ENCODE peak calls at places on chromosome 6, in seven cellular contexts. One of them, this sample, is unnamed.

GRCh38 chr6:43820486-43820885 is 50.5 kb downstream of the VEGFA start:
- DNase-seq in fibroblast of lung: no peak
- DNase-seq in neural progenitor cell: no peak
- DNase-seq in SK-N-SH: no peak
- DNase-seq in astrocyte: no peak
- DNase-seq in H1: no peak
- DNase-seq in HCT116: no peak
- DNase-seq in this sample: no peak

GRCh38 chr6:168634928-168635327 is 193.9 kb downstream of the SMOC2 start:
- DNase-seq in HCT116: no peak
- DNase-seq in astrocyte: no peak
- DNase-seq in neural progenitor cell: no peak
- DNase-seq in fibroblast of lung: no peak
- DNase-seq in H1: no peak
- DNase-seq in SK-N-SH: no peak
- DNase-seq in this sample: no peak

GRCh38 chr6:122372647-122373046 is 26.8 kb upstream of the HSF2 start:
- DNase-seq in astrocyte: no peak
- DNase-seq in neural progenitor cell: no peak
- DNase-seq in fibroblast of lung: no peak
- DNase-seq in SK-N-SH: no peak
- DNase-seq in HCT116: no peak
- DNase-seq in H1: no peak
- DNase-seq in this sample: no peak

GRCh38 chr6:21846541-21847451 is 253.2 kb downstream of the SOX4 start:
- DNase-seq in HCT116: no peak
- DNase-seq in SK-N-SH: peak; percentile 35
- DNase-seq in H1: no peak
- DNase-seq in astrocyte: peak; percentile 36
- DNase-seq in neural progenitor cell: peak; percentile 67
- DNase-seq in fibroblast of lung: peak; percentile 54
- DNase-seq in this sample: no peak

GRCh38 chr6:98041072-98041471 is 758.1 kb upstream of the MMS22L start:
- DNase-seq in SK-N-SH: no peak
- DNase-seq in H1: no peak
- DNase-seq in neural progenitor cell: peak; percentile 55
- DNase-seq in fibroblast of lung: peak; percentile 19
- DNase-seq in astrocyte: peak; percentile 3
- DNase-seq in HCT116: no peak
- DNase-seq in this sample: no peak

GRCh38 chr6:147651249-147652063 is 143.0 kb downstream of the SAMD5 start:
- DNase-seq in SK-N-SH: no peak
- DNase-seq in fibroblast of lung: peak; percentile 70
- DNase-seq in astrocyte: peak; percentile 57
- DNase-seq in H1: no peak
- DNase-seq in neural progenitor cell: peak; percentile 28
- DNase-seq in HCT116: no peak
- DNase-seq in this sample: no peak

GRCh38 chr6:115643762-115644161 is 416.9 kb downstream of the FRK start:
- DNase-seq in SK-N-SH: no peak
- DNase-seq in HCT116: peak; percentile 13
- DNase-seq in neural progenitor cell: no peak
- DNase-seq in H1: no peak
- DNase-seq in fibroblast of lung: peak; percentile 70
- DNase-seq in astrocyte: peak; percentile 44
- DNase-seq in this sample: no peak

GRCh38 chr6:117396228-117396627 is 29.5 kb downstream of the ROS1 start:
- DNase-seq in HCT116: no peak
- DNase-seq in neural progenitor cell: no peak
- DNase-seq in H1: no peak
- DNase-seq in fibroblast of lung: no peak
- DNase-seq in astrocyte: no peak
- DNase-seq in SK-N-SH: no peak
- DNase-seq in this sample: no peak

GRCh38 chr6:151060096-151060741 is 179.5 kb upstream of the AKAP12 start:
- DNase-seq in H1: no peak
- DNase-seq in HCT116: peak; percentile 98
- DNase-seq in astrocyte: peak; percentile 98
- DNase-seq in fibroblast of lung: peak; percentile 98
- DNase-seq in neural progenitor cell: no peak
- DNase-seq in SK-N-SH: no peak
- DNase-seq in this sample: peak; percentile 92

DNA sequence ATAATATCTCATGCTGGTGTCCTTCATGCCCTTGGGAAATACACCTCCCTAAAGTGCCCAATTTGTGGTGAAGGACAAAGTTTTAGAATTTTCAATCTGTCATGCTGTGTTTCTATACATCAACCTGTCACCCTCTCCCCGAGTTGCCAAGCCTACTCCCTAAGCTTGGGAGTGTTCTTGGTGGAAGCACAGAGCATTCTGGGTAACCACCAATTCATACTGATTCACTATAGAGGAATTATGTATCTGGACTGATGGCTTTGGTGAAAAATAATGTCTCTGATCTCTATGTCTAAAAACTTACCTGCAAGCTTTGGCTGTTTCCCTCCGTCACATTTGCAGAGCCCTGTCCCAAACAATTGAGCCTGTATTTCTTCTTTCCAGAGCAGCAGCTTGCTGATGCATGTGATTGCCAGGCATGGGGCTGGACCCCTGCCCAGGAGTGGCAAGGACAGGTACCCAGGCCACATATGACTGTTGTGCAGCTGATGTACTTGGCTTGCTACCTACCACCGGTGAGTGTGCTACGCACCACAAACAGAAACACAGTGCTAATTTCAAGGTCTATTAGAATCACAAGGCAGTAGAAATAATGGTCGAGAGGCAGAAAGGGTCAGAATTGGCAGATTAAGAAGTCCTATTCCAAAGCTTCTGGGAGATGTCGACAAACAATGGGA is 202.8 kb upstream of the CITED2 start:
- DNase-seq in fibroblast of lung: peak; percentile 70
- DNase-seq in HCT116: no peak
- DNase-seq in H1: no peak
- DNase-seq in SK-N-SH: no peak
- DNase-seq in neural progenitor cell: no peak
- DNase-seq in astrocyte: peak; percentile 59
- DNase-seq in this sample: no peak
- H3K9ac ChIP-seq in fibroblast of lung: peak overlapping the region; percentile 25
- H3K9ac ChIP-seq in HCT116: no peak overlapping the region
- H3K9ac ChIP-seq in H1: no peak overlapping the region
- H3K9ac ChIP-seq in SK-N-SH: peak overlapping the region; percentile 53
- H3K9ac ChIP-seq in neural progenitor cell: no peak overlapping the region
- H3K9ac ChIP-seq in astrocyte: peak overlapping the region; percentile 75
- H3K9ac ChIP-seq in this sample: no peak overlapping the region

GRCh38 chr6:7236312-7237209 is 76.4 kb downstream of the SSR1 start:
- DNase-seq in H1: no peak
- DNase-seq in fibroblast of lung: no peak
- DNase-seq in astrocyte: no peak
- DNase-seq in SK-N-SH: no peak
- DNase-seq in HCT116: peak; percentile 35
- DNase-seq in neural progenitor cell: no peak
- DNase-seq in this sample: no peak

GRCh38 chr6:7238526-7238899 is 74.5 kb downstream of the SSR1 start:
- DNase-seq in fibroblast of lung: no peak
- DNase-seq in HCT116: no peak
- DNase-seq in neural progenitor cell: no peak
- DNase-seq in astrocyte: no peak
- DNase-seq in H1: no peak
- DNase-seq in SK-N-SH: no peak
- DNase-seq in this sample: no peak

GRCh38 chr6:7234547-7234946 is 78.5 kb downstream of the SSR1 start:
- DNase-seq in neural progenitor cell: no peak
- DNase-seq in astrocyte: no peak
- DNase-seq in SK-N-SH: no peak
- DNase-seq in H1: no peak
- DNase-seq in HCT116: no peak
- DNase-seq in fibroblast of lung: no peak
- DNase-seq in this sample: no peak

GRCh38 chr6:7237653-7238190 is 75.3 kb downstream of the SSR1 start:
- DNase-seq in HCT116: no peak
- DNase-seq in neural progenitor cell: no peak
- DNase-seq in fibroblast of lung: no peak
- DNase-seq in astrocyte: no peak
- DNase-seq in SK-N-SH: no peak
- DNase-seq in H1: no peak
- DNase-seq in this sample: no peak

GRCh38 chr6:7235712-7236311 is 77.2 kb downstream of the SSR1 start:
- DNase-seq in neural progenitor cell: no peak
- DNase-seq in HCT116: no peak
- DNase-seq in astrocyte: no peak
- DNase-seq in H1: no peak
- DNase-seq in SK-N-SH: no peak
- DNase-seq in fibroblast of lung: no peak
- DNase-seq in this sample: no peak
- H4K20me1 ChIP-seq in neural progenitor cell: no peaks in the 10 kb centered on the region
- H4K20me1 ChIP-seq in HCT116: no peaks in the 10 kb centered on the region
- H4K20me1 ChIP-seq in astrocyte: peaks cover 59% of the 10 kb centered on the region
- H4K20me1 ChIP-seq in H1: no peaks in the 10 kb centered on the region
- H4K20me1 ChIP-seq in SK-N-SH: peaks cover 7% of the 10 kb centered on the region
- H4K20me1 ChIP-seq in fibroblast of lung: no peaks in the 10 kb centered on the region
- H4K20me1 ChIP-seq in this sample: peaks cover 3% of the 10 kb centered on the region

GRCh38 chr6:111711476-111711875 is 105.8 kb upstream of the TRAF3IP2 start:
- DNase-seq in SK-N-SH: peak; percentile 59
- DNase-seq in HCT116: no peak
- DNase-seq in fibroblast of lung: no peak
- DNase-seq in astrocyte: no peak
- DNase-seq in H1: no peak
- DNase-seq in neural progenitor cell: peak; percentile 18
- DNase-seq in this sample: no peak
- H3K9ac ChIP-seq in SK-N-SH: no peak overlapping the region
- H3K9ac ChIP-seq in HCT116: no peak overlapping the region
- H3K9ac ChIP-seq in fibroblast of lung: no peak overlapping the region
- H3K9ac ChIP-seq in astrocyte: peak overlapping the region; percentile 41
- H3K9ac ChIP-seq in H1: no peak overlapping the region
- H3K9ac ChIP-seq in neural progenitor cell: no peak overlapping the region
- H3K9ac ChIP-seq in this sample: no peak overlapping the region

GRCh38 chr6:15481414-15481813 is 181.4 kb downstream of the DTNBP1 start:
- DNase-seq in neural progenitor cell: no peak
- DNase-seq in astrocyte: no peak
- DNase-seq in SK-N-SH: no peak
- DNase-seq in H1: no peak
- DNase-seq in HCT116: no peak
- DNase-seq in fibroblast of lung: no peak
- DNase-seq in this sample: no peak

GRCh38 chr6:15479761-15480160 is 183.1 kb downstream of the DTNBP1 start:
- DNase-seq in astrocyte: peak; percentile 52
- DNase-seq in H1: no peak
- DNase-seq in neural progenitor cell: no peak
- DNase-seq in SK-N-SH: no peak
- DNase-seq in HCT116: no peak
- DNase-seq in fibroblast of lung: peak; percentile 65
- DNase-seq in this sample: peak; percentile 62

GRCh38 chr6:15483060-15483459 is 179.8 kb downstream of the DTNBP1 start:
- DNase-seq in HCT116: no peak
- DNase-seq in astrocyte: no peak
- DNase-seq in fibroblast of lung: no peak
- DNase-seq in H1: no peak
- DNase-seq in SK-N-SH: no peak
- DNase-seq in neural progenitor cell: no peak
- DNase-seq in this sample: no peak

GRCh38 chr6:15481892-15482291 is 180.9 kb downstream of the DTNBP1 start:
- DNase-seq in H1: no peak
- DNase-seq in SK-N-SH: no peak
- DNase-seq in HCT116: no peak
- DNase-seq in neural progenitor cell: no peak
- DNase-seq in fibroblast of lung: no peak
- DNase-seq in astrocyte: no peak
- DNase-seq in this sample: no peak

GRCh38 chr6:15480546-15480945 is 182.3 kb downstream of the DTNBP1 start:
- DNase-seq in astrocyte: no peak
- DNase-seq in H1: no peak
- DNase-seq in fibroblast of lung: no peak
- DNase-seq in HCT116: no peak
- DNase-seq in SK-N-SH: no peak
- DNase-seq in neural progenitor cell: no peak
- DNase-seq in this sample: no peak
- H4K20me1 ChIP-seq in astrocyte: peaks cover 93% of the 10 kb centered on the region
- H4K20me1 ChIP-seq in H1: peaks cover 33% of the 10 kb centered on the region
- H4K20me1 ChIP-seq in fibroblast of lung: no peaks in the 10 kb centered on the region
- H4K20me1 ChIP-seq in HCT116: no peaks in the 10 kb centered on the region
- H4K20me1 ChIP-seq in SK-N-SH: no peaks in the 10 kb centered on the region
- H4K20me1 ChIP-seq in neural progenitor cell: peaks cover 29% of the 10 kb centered on the region
- H4K20me1 ChIP-seq in this sample: no peaks in the 10 kb centered on the region

GRCh38 chr6:138988469-138988834 is 399 bp upstream of the REPS1 start:
- DNase-seq in astrocyte: no peak
- DNase-seq in SK-N-SH: no peak
- DNase-seq in fibroblast of lung: peak; percentile 17
- DNase-seq in HCT116: no peak
- DNase-seq in H1: no peak
- DNase-seq in neural progenitor cell: peak; percentile 23
- DNase-seq in this sample: no peak
- H3K9ac ChIP-seq in astrocyte: peak overlapping the region; percentile 94
- H3K9ac ChIP-seq in SK-N-SH: peak overlapping the region; percentile 90
- H3K9ac ChIP-seq in fibroblast of lung: peak overlapping the region; percentile 99
- H3K9ac ChIP-seq in HCT116: peak overlapping the region; percentile 88
- H3K9ac ChIP-seq in H1: no peak overlapping the region
- H3K9ac ChIP-seq in neural progenitor cell: no peak overlapping the region
- H3K9ac ChIP-seq in this sample: peak overlapping the region; percentile 94

GRCh38 chr6:15472626-15473025 is 190.2 kb downstream of the DTNBP1 start:
- DNase-seq in astrocyte: no peak
- DNase-seq in fibroblast of lung: no peak
- DNase-seq in neural progenitor cell: no peak
- DNase-seq in HCT116: no peak
- DNase-seq in SK-N-SH: no peak
- DNase-seq in H1: no peak
- DNase-seq in this sample: no peak

GRCh38 chr6:15474196-15474595 is 188.6 kb downstream of the DTNBP1 start:
- DNase-seq in SK-N-SH: no peak
- DNase-seq in astrocyte: peak; percentile 54
- DNase-seq in H1: no peak
- DNase-seq in fibroblast of lung: peak; percentile 62
- DNase-seq in neural progenitor cell: no peak
- DNase-seq in HCT116: no peak
- DNase-seq in this sample: no peak

GRCh38 chr6:15475261-15475660 is 187.6 kb downstream of the DTNBP1 start:
- DNase-seq in H1: no peak
- DNase-seq in neural progenitor cell: no peak
- DNase-seq in astrocyte: no peak
- DNase-seq in fibroblast of lung: no peak
- DNase-seq in SK-N-SH: no peak
- DNase-seq in HCT116: no peak
- DNase-seq in this sample: no peak

GRCh38 chr6:15473741-15474161 is 189.1 kb downstream of the DTNBP1 start:
- DNase-seq in HCT116: no peak
- DNase-seq in SK-N-SH: no peak
- DNase-seq in H1: no peak
- DNase-seq in astrocyte: peak; percentile 86
- DNase-seq in neural progenitor cell: no peak
- DNase-seq in fibroblast of lung: peak; percentile 86
- DNase-seq in this sample: no peak

GRCh38 chr6:15473174-15473573 is 189.7 kb downstream of the DTNBP1 start:
- DNase-seq in astrocyte: no peak
- DNase-seq in H1: no peak
- DNase-seq in HCT116: no peak
- DNase-seq in SK-N-SH: no peak
- DNase-seq in fibroblast of lung: no peak
- DNase-seq in neural progenitor cell: no peak
- DNase-seq in this sample: no peak
- H4K20me1 ChIP-seq in astrocyte: peaks cover 59% of the 10 kb centered on the region
- H4K20me1 ChIP-seq in H1: peaks cover 34% of the 10 kb centered on the region
- H4K20me1 ChIP-seq in HCT116: no peaks in the 10 kb centered on the region
- H4K20me1 ChIP-seq in SK-N-SH: no peaks in the 10 kb centered on the region
- H4K20me1 ChIP-seq in fibroblast of lung: no peaks in the 10 kb centered on the region
- H4K20me1 ChIP-seq in neural progenitor cell: peaks cover 18% of the 10 kb centered on the region
- H4K20me1 ChIP-seq in this sample: peaks cover 3% of the 10 kb centered on the region